ENCODE peak calls at places on chromosomes 12 and 14, in nine cellular contexts. H is A549, R is HepG2, N is upper lobe of left lung, M is stomach, Q is ovary, B is tibial nerve, G is H1, J is suprapubic skin. P is an unnamed sample.
A peak's percentile ranks its signal among the peaks of the same experiment; 100 is the strongest.

GRCh38 chr14:44785096-44785495 is 176.7 kb downstream of the KLHL28 start:
- DNase-seq in H (no peak), R (no peak), N (no peak), M (no peak), Q (no peak), B (no peak), G (no peak), J (no peak), P (no peak)

GRCh38 chr12:10633541-10633940 is 20.1 kb upstream of the MAGOHB start:
- DNase-seq in H (no peak), R (no peak), N (no peak), M (no peak), Q (no peak), B (no peak), G (no peak), J (no peak), P (no peak)

GRCh38 chr12:79373896-79374499 is 316.8 kb downstream of the PAWR start:
- DNase-seq in H (peak; percentile 62), R (peak; percentile 9), N (peak; percentile 16), M (no peak), Q (peak; percentile 38), B (no peak), G (peak; percentile 73), J (no peak), P (no peak)

GRCh38 chr12:112852810-112853209 is 54.0 kb upstream of the OAS1 start:
- DNase-seq in H (no peak), R (no peak), N (no peak), M (no peak), Q (no peak), B (no peak), G (no peak), J (no peak), P (no peak)

GRCh38 chr14:68822132-68822651 is 29.3 kb upstream of the ZFP36L1 start:
- DNase-seq in H (no peak), R (no peak), N (no peak), M (no peak), Q (no peak), B (no peak), G (no peak), J (no peak), P (no peak)

GRCh38 chr14:35879654-35880249 is 53.6 kb downstream of the BRMS1L start:
- DNase-seq in H (peak; percentile 33), R (peak; percentile 42), N (no peak), M (no peak), Q (no peak), B (no peak), G (no peak), J (no peak), P (no peak)

GRCh38 chr12:12686925-12687324 is 9.1 kb downstream of the GPR19 start:
- DNase-seq in H (no peak), R (no peak), N (no peak), M (no peak), Q (no peak), B (no peak), G (no peak), J (no peak), P (no peak)

GRCh38 chr14:31388687-31389413 is 31.5 kb downstream of the HEATR5A start:
- DNase-seq in H (no peak), R (no peak), N (no peak), M (no peak), Q (no peak), B (no peak), G (no peak), J (no peak), P (no peak)

GRCh38 chr14:65173973-65174693 is 71.8 kb upstream of the MAX start:
- DNase-seq in H (no peak), R (no peak), N (no peak), M (no peak), Q (no peak), B (no peak), G (peak; percentile 68), J (no peak), P (no peak)

GRCh38 chr12:108320503-108321293 is 18.4 kb downstream of the CMKLR1 start:
- DNase-seq in H (no peak), R (no peak), N (no peak), M (no peak), Q (no peak), B (no peak), G (no peak), J (no peak), P (no peak)

GRCh38 chr12:105775351-105775750 is 363.4 kb downstream of the NUAK1 start:
- DNase-seq in H (peak; percentile 50), R (no peak), N (no peak), M (no peak), Q (no peak), B (no peak), G (no peak), J (no peak), P (no peak)

GRCh38 chr14:72904840-72905561 is 11.1 kb upstream of the DPF3 start:
- DNase-seq in H (peak; percentile 69), R (peak; percentile 53), N (no peak), M (peak; percentile 59), Q (peak; percentile 67), B (peak; percentile 74), G (peak; percentile 71), J (no peak), P (peak; percentile 71)

GRCh38 chr12:111777345-111778045 is 10.8 kb downstream of the ALDH2 start:
- DNase-seq in H (peak; percentile 37), R (peak; percentile 87), N (peak; percentile 79), M (peak; percentile 87), Q (no peak), B (no peak), G (no peak), J (no peak), P (peak; percentile 82)

GRCh38 chr12:89016970-89017778 is 335.1 kb downstream of the DUSP6 start:
- DNase-seq in H (peak; percentile 82), R (peak; percentile 44), N (peak; percentile 24), M (no peak), Q (peak; percentile 12), B (peak; percentile 73), G (peak; percentile 51), J (peak; percentile 72), P (no peak)

GRCh38 chr12:32586390-32586789 is 92.7 kb upstream of the DNM1L start:
- DNase-seq in H (no peak), R (no peak), N (no peak), M (no peak), Q (no peak), B (no peak), G (no peak), J (no peak), P (no peak)

GRCh38 chr14:32900602-32901001 is 38.1 kb upstream of the NPAS3 start:
- DNase-seq in H (no peak), R (no peak), N (no peak), M (no peak), Q (no peak), B (no peak), G (no peak), J (no peak), P (no peak)

GRCh38 chr12:3311027-3311402 is 180.0 kb upstream of the PRMT8 start:
- DNase-seq in H (no peak), R (no peak), N (no peak), M (peak; percentile 84), Q (no peak), B (no peak), G (no peak), J (no peak), P (peak; percentile 46)

GRCh38 chr12:23503544-23503943 is 445.9 kb downstream of the SOX5 start:
- DNase-seq in H (no peak), R (no peak), N (no peak), M (no peak), Q (no peak), B (no peak), G (no peak), J (no peak), P (no peak)
- TF ChIP-seq EP300 in H (no peak), R (no peak), N (no peak), M (no peak), Q (no peak), B (no peak), G (no peak), J (no peak), P (no peak)

GRCh38 chr12:402127-402456 is 648 bp downstream of the CCDC77 start:
- DNase-seq in H (peak; percentile 48), R (peak; percentile 42), N (no peak), M (no peak), Q (no peak), B (no peak), G (no peak), J (no peak), P (no peak)

GRCh38 chr12:400828-401227 is 616 bp upstream of the CCDC77 start:
- DNase-seq in H (no peak), R (no peak), N (no peak), M (no peak), Q (no peak), B (no peak), G (no peak), J (no peak), P (no peak)

GRCh38 chr12:401235-402126 is at the start of gene CCDC77:
- DNase-seq in H (peak; percentile 95), R (peak; percentile 89), N (peak; percentile 93), M (peak; percentile 92), Q (peak; percentile 95), B (peak; percentile 88), G (peak; percentile 96), J (peak; percentile 96), P (peak; percentile 93)
- TF ChIP-seq POLR2A in H (no peak), R (peak; percentile 70), N (peak; percentile 33), M (no peak), Q (no peak), B (no peak), G (peak; percentile 45), J (no peak), P (no peak)

GRCh38 chr12:98403936-98404335 is 111.5 kb upstream of the TMPO start:
- DNase-seq in H (no peak), R (no peak), N (no peak), M (no peak), Q (no peak), B (no peak), G (no peak), J (no peak), P (no peak)
- TF ChIP-seq EP300 in H (no peak), R (no peak), N (no peak), M (no peak), Q (no peak), B (no peak), G (no peak), J (no peak), P (no peak)

GRCh38 chr12:6954316-6954710 is 3.2 kb downstream of the PTPN6 start:
- DNase-seq in H (no peak), R (no peak), N (no peak), M (no peak), Q (no peak), B (no peak), G (no peak), J (no peak), P (no peak)

GRCh38 chr12:6952121-6952859 is 1.1 kb downstream of the PTPN6 start:
- DNase-seq in H (no peak), R (no peak), N (no peak), M (no peak), Q (no peak), B (no peak), G (no peak), J (peak; percentile 77), P (no peak)

GRCh38 chr12:6952860-6953416 is 1.8 kb downstream of the PTPN6 start:
- DNase-seq in H (no peak), R (no peak), N (no peak), M (no peak), Q (no peak), B (no peak), G (no peak), J (no peak), P (no peak)

GRCh38 chr12:6954754-6955461 is 3.8 kb downstream of the PTPN6 start:
- DNase-seq in H (no peak), R (no peak), N (no peak), M (no peak), Q (no peak), B (no peak), G (no peak), J (peak; percentile 63), P (no peak)

GRCh38 chr12:6953417-6954315 is 2.5 kb downstream of the PTPN6 start:
- DNase-seq in H (no peak), R (no peak), N (no peak), M (peak; percentile 54), Q (no peak), B (peak; percentile 76), G (no peak), J (peak; percentile 79), P (peak; percentile 79)
- TF ChIP-seq POLR2A in H (no peak), R (no peak), N (no peak), M (no peak), Q (no peak), B (no peak), G (no peak), J (no peak), P (peak; percentile 51)

P was measured in transverse colon.